ENCODE peak calls at places on chromosomes 5 and 9, in six cellular contexts. A, S, E, Y, Z and J are unnamed samples.

GRCh38 chr9:135906291-135907005 is 898 bp downstream of the CAMSAP1 start:
- DNase-seq in Y (no peak), Z (no peak), S (peak), E (peak), A (peak), J (no peak)

GRCh38 chr9:78539904-78540303 is 243.0 kb downstream of the PSAT1 start:
- DNase-seq in S (peak), A (peak), Z (no peak), E (peak), Y (no peak), J (no peak)

GRCh38 chr5:128904815-128905214 is 60.5 kb upstream of the SLC27A6 start:
- DNase-seq in Z (no peak), E (no peak), S (no peak), A (peak), Y (no peak), J (no peak)

GRCh38 chr9:83596899-83597504 is 25.9 kb upstream of the IDNK start:
- DNase-seq in Y (no peak), E (peak), Z (no peak), A (peak), S (no peak), J (no peak)

GRCh38 chr9:136587145-136587943 is 41.5 kb upstream of the NOTCH1 start:
- DNase-seq in Z (no peak), S (peak), E (no peak), Y (no peak), A (peak), J (no peak)

GRCh38 chr9:94913550-94913949 is 187.1 kb downstream of the AOPEP start:
- DNase-seq in Y (no peak), E (no peak), S (no peak), Z (no peak), A (no peak), J (no peak)

GRCh38 chr5:112968411-112969106 is 8.0 kb upstream of the DCP2 start:
- DNase-seq in Z (no peak), S (peak), Y (no peak), E (peak), A (peak), J (no peak)

GRCh38 chr5:134136221-134136631 is 21.7 kb downstream of the TCF7 start:
- DNase-seq in A (no peak), E (no peak), S (no peak), Z (peak), Y (no peak), J (no peak)

GRCh38 chr9:977361-978116 is 1.1 kb downstream of the DMRT3 start:
- DNase-seq in Y (no peak), S (no peak), A (no peak), Z (no peak), E (no peak), J (no peak)

GRCh38 chr9:32955655-32956478 is 45.6 kb downstream of the APTX start:
- DNase-seq in A (peak), S (no peak), Y (no peak), Z (no peak), E (no peak), J (no peak)

GRCh38 chr9:126420643-126421564 is 94.3 kb downstream of the MVB12B start:
- DNase-seq in Y (no peak), Z (no peak), A (peak), S (peak), E (peak), J (no peak)

GRCh38 chr9:100167912-100168775 is 69.1 kb downstream of the INVS start:
- DNase-seq in Z (no peak), E (no peak), A (peak), S (peak), Y (no peak), J (no peak)

GRCh38 chr9:127448112-127448805 is 2.9 kb downstream of the RPL12 start:
- DNase-seq in A (peak), Z (no peak), E (no peak), Y (peak), S (no peak), J (no peak)

GRCh38 chr9:114729706-114730105 is 47.7 kb upstream of the TEX48 start:
- DNase-seq in S (no peak), A (no peak), Y (no peak), E (no peak), Z (no peak), J (no peak)

GRCh38 chr5:17056056-17056690 is 120.1 kb upstream of the MYO10 start:
- DNase-seq in Y (no peak), Z (no peak), A (peak), E (peak), S (no peak), J (no peak)

GRCh38 chr5:107216587-107216986 is 454.1 kb downstream of the EFNA5 start:
- DNase-seq in E (no peak), Z (no peak), S (no peak), A (no peak), Y (no peak), J (no peak)

GRCh38 chr5:119356384-119357188 is 767 bp downstream of the TNFAIP8 start:
- DNase-seq in Y (no peak), Z (no peak), E (no peak), A (peak), S (no peak), J (no peak)

GRCh38 chr9:114405294-114406034 is 17.7 kb upstream of the AKNA start:
- DNase-seq in Z (peak), S (peak), A (peak), Y (peak), E (peak), J (no peak)

GRCh38 chr5:61162832-61163567 is 732 bp upstream of the SMIM15 start:
- DNase-seq in Y (no peak), E (peak), S (peak), Z (no peak), A (peak), J (no peak)

GRCh38 chr9:95078516-95078915 is 239.0 kb downstream of the FANCC start:
- DNase-seq in S (no peak), Y (no peak), Z (peak), A (no peak), E (no peak), J (no peak)

GRCh38 chr5:180718810-180719453 is 20.9 kb downstream of the OR2Y1 start:
- DNase-seq in A (peak), Y (no peak), Z (no peak), E (peak), S (peak), J (no peak)

GRCh38 chr9:78297672-78297961 is 692 bp downstream of the PSAT1 start:
- DNase-seq in Y (no peak), S (peak), A (no peak), E (peak), Z (no peak), J (no peak)

GRCh38 chr5:96522635-96523355 is 89.7 kb upstream of the PCSK1 start:
- DNase-seq in Z (no peak), Y (no peak), A (no peak), E (no peak), S (no peak), J (no peak)

GRCh38 chr5:93273176-93273575 is 307.8 kb downstream of the NR2F1-AS1 start:
- DNase-seq in Y (no peak), A (peak), E (no peak), Z (no peak), S (peak), J (peak)

GRCh38 chr5:78518365-78519197 is 130.0 kb downstream of the LHFPL2 start:
- DNase-seq in Z (peak), S (peak), Y (peak), E (peak), A (peak), J (no peak)

GRCh38 chr5:56264417-56265025 is 31.4 kb upstream of the ANKRD55 start:
- DNase-seq in S (peak), Y (no peak), E (peak), Z (no peak), A (peak), J (no peak)

GRCh38 chr9:24245988-24246387 is 299.7 kb downstream of the IZUMO3 start:
- DNase-seq in Z (no peak), S (peak), A (peak), Y (no peak), E (peak), J (no peak)

GRCh38 chr9:87112656-87113055 is 165.3 kb upstream of the GAS1 start:
- DNase-seq in E (no peak), A (peak), Y (no peak), Z (no peak), S (peak), J (no peak)
- H3K4me3 ChIP-seq in E (no peak), A (no peak), Y (no peak), Z (no peak), S (no peak), J (no peak)

DNA sequence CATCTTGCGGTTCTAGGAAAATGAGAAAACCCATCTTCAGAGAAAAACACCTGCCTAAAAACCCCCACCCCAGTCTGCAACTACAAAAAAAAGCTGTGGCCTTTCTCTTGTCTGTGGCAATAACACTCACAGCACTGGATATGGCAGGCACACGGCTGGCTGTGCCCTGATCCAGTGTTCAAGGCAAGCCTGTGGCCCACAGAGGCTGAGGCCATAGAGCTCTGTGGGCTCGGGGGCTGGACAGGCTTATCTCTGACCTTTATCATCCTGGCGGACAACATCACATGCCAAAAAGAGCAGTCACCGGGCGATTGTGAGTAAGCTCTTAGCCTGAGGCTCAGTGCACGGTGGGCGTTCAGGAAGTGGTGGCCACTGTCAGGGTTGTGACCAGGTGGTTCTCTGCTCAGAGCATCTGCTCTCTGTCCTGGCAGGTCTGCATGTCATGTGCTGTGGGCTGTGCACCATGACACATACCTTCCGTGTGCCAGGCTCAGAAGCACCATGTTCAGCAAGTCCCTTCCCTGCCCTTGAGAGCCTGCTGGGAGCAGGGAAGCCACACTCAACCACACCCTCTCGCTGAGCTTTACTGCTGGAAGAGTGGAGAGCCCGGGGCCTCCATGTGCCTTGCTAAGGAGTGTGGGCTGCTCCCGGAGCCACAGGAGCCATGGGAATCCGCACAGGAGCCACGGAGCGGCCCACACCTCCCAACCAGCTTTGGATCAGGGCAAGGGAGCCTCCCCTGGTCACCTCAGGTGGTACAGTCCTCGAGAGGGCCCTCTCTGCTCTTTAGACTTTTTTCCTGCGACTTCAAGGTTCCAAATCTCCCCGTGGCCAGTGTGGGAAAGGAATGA is 34.6 kb upstream of the WDR38 start:
- DNase-seq in A (peak), S (peak), E (peak), Z (no peak), Y (no peak), J (no peak)
- TF ChIP-seq CTCF in A (no peak), S (no peak), E (peak), Z (no peak), Y (no peak), J (no peak)

GRCh38 chr5:172952034-172952511 is 7.2 kb upstream of the RPL26L1 start:
- DNase-seq in Z (no peak), E (peak), A (peak), S (peak), Y (no peak), J (no peak)
- H3K4me3 ChIP-seq in Z (no peak), E (no peak), A (no peak), S (no peak), Y (no peak), J (no peak)

DNA sequence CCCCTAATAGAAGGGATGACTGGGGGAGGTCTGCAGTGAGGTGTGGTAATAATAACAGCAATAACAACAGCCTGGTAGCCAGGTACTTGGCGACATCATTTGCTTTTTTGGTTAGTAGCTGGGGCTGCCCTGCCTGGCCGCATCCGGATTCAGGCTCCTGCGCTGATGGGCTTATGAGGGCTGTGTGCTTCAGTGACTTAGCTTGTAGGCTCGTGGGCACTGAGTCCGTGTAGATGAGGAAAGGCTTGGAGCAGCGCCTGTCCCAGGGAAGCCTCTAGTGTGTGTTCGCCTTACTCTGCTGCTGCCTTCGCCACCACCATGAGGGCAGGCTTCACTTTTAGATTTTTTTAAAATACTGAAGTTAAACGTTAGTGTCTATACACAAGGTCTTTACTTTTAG is 4.5 kb downstream of the NDUFS6 start:
- DNase-seq in E (no peak), Y (no peak), S (no peak), A (no peak), Z (peak), J (no peak)
- TF ChIP-seq CTCF in E (no peak), Y (no peak), S (no peak), A (no peak), Z (no peak), J (no peak)

GRCh38 chr5:151082976-151083651 is 2.3 kb upstream of the TNIP1 start:
- DNase-seq in Z (no peak), Y (peak), E (peak), A (no peak), S (peak), J (no peak)

GRCh38 chr5:151082274-151082902 is 1.6 kb upstream of the TNIP1 start:
- DNase-seq in A (peak), Z (no peak), S (peak), E (peak), Y (peak), J (no peak)

GRCh38 chr5:151080620-151081425 is at the start of gene TNIP1:
- DNase-seq in Z (peak), A (peak), E (peak), S (peak), Y (peak), J (no peak)

GRCh38 chr5:151079838-151080619 is 805 bp downstream of the TNIP1 start:
- DNase-seq in E (peak), S (peak), A (peak), Z (no peak), Y (no peak), J (no peak)

GRCh38 chr5:151081426-151082273 is 816 bp upstream of the TNIP1 start:
- DNase-seq in Z (no peak), A (peak), E (no peak), Y (no peak), S (peak), J (no peak)
- H3K4me3 ChIP-seq in Z (peak), A (peak), E (peak), Y (peak), S (peak), J (peak)

GRCh38 chr5:149452007-149452664 is 73.0 kb upstream of the IL17B start:
- DNase-seq in A (peak), Z (peak), S (peak), E (no peak), Y (peak), J (no peak)
- TF ChIP-seq CTCF in A (no peak), Z (no peak), S (peak), E (no peak), Y (peak), J (no peak)

GRCh38 chr5:149400304-149400703 is 21.2 kb upstream of the IL17B start:
- DNase-seq in A (peak), S (no peak), Y (peak), Z (peak), E (no peak), J (no peak)
- H3K4me3 ChIP-seq in A (no peak), S (no peak), Y (no peak), Z (no peak), E (no peak), J (no peak)